ENCODE peak calls at places on chromosomes 4 and X, in four cellular contexts. One of them, this sample, is unnamed.

GRCh38 chrX:46588263-46588662 is 14.7 kb downstream of the CHST7 start:
- DNase-seq in neuronal stem cell: no peak
- DNase-seq in right lobe of liver: no peak
- DNase-seq in tibial nerve: peak; percentile 25
- DNase-seq in this sample: no peak

GRCh38 chr4:29970626-29971025 is 749.5 kb upstream of the PCDH7 start:
- DNase-seq in tibial nerve: no peak
- DNase-seq in neuronal stem cell: peak; percentile 8
- DNase-seq in right lobe of liver: no peak
- DNase-seq in this sample: no peak

GRCh38 chr4:110009526-110009925 is 96.8 kb downstream of the EGF start:
- DNase-seq in neuronal stem cell: no peak
- DNase-seq in right lobe of liver: no peak
- DNase-seq in tibial nerve: no peak
- DNase-seq in this sample: peak; percentile 79

GRCh38 chr4:10582059-10582686 is 102.4 kb downstream of the CLNK start:
- DNase-seq in tibial nerve: peak; percentile 31
- DNase-seq in right lobe of liver: no peak
- DNase-seq in neuronal stem cell: peak; percentile 42
- DNase-seq in this sample: no peak

GRCh38 chr4:10416441-10416840 is 40.8 kb downstream of the ZNF518B start:
- DNase-seq in neuronal stem cell: no peak
- DNase-seq in tibial nerve: no peak
- DNase-seq in right lobe of liver: no peak
- DNase-seq in this sample: no peak

GRCh38 chr4:27684501-27685077 is 823.9 kb downstream of the STIM2 start:
- DNase-seq in right lobe of liver: peak; percentile 60
- DNase-seq in tibial nerve: peak; percentile 13
- DNase-seq in neuronal stem cell: peak; percentile 56
- DNase-seq in this sample: peak; percentile 46

GRCh38 chrX:14598330-14598729 is 69.0 kb downstream of the GLRA2 start:
- DNase-seq in tibial nerve: no peak
- DNase-seq in neuronal stem cell: no peak
- DNase-seq in right lobe of liver: no peak
- DNase-seq in this sample: no peak

GRCh38 chrX:124332481-124333424 is at the start of gene TEX13D:
- DNase-seq in neuronal stem cell: no peak
- DNase-seq in right lobe of liver: no peak
- DNase-seq in tibial nerve: no peak
- DNase-seq in this sample: no peak

GRCh38 chr4:160143574-160143973 is 1040.7 kb downstream of the RAPGEF2 start:
- DNase-seq in right lobe of liver: no peak
- DNase-seq in neuronal stem cell: no peak
- DNase-seq in tibial nerve: no peak
- DNase-seq in this sample: no peak

GRCh38 chrX:53481093-53481492 is 46.9 kb upstream of the HSD17B10 start:
- DNase-seq in right lobe of liver: no peak
- DNase-seq in tibial nerve: no peak
- DNase-seq in neuronal stem cell: no peak
- DNase-seq in this sample: peak; percentile 16

GRCh38 chrX:136662104-136662503 is 14.1 kb downstream of the CD40LG start:
- DNase-seq in tibial nerve: no peak
- DNase-seq in right lobe of liver: no peak
- DNase-seq in neuronal stem cell: no peak
- DNase-seq in this sample: no peak

GRCh38 chrX:136660896-136661295 is 12.9 kb downstream of the CD40LG start:
- DNase-seq in right lobe of liver: no peak
- DNase-seq in neuronal stem cell: no peak
- DNase-seq in tibial nerve: no peak
- DNase-seq in this sample: no peak

GRCh38 chrX:136665258-136665900 is 17.4 kb downstream of the CD40LG start:
- DNase-seq in neuronal stem cell: no peak
- DNase-seq in right lobe of liver: no peak
- DNase-seq in tibial nerve: no peak
- DNase-seq in this sample: no peak

GRCh38 chrX:136666088-136666487 is 18.1 kb downstream of the CD40LG start:
- DNase-seq in tibial nerve: no peak
- DNase-seq in neuronal stem cell: no peak
- DNase-seq in right lobe of liver: no peak
- DNase-seq in this sample: no peak

DNA sequence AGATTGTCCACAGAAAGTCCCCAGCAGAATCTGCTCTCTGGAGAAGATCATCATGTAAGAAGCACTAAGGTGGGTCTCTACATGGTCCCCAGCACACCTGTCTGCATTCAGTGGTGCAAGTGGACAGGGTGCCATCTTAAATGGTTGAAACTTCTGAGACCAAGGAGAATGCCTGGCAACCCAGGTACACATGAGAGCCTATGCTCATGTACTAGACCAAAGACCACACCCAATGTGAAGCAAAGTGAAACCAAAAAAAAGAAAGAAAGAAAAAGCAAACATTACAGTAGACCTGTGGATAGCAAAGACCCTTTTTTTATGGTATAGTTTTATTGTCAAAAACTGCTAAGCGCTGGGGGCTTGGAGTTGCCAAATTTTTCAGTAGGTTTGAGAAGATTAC is 15.0 kb downstream of the CD40LG start:
- DNase-seq in neuronal stem cell: no peak
- DNase-seq in tibial nerve: no peak
- DNase-seq in right lobe of liver: no peak
- DNase-seq in this sample: no peak
- H3K4me3 ChIP-seq in neuronal stem cell: no peak overlapping the region
- H3K4me3 ChIP-seq in tibial nerve: no peak overlapping the region
- H3K4me3 ChIP-seq in right lobe of liver: no peak overlapping the region
- H3K4me3 ChIP-seq in this sample: no peak overlapping the region

DNA sequence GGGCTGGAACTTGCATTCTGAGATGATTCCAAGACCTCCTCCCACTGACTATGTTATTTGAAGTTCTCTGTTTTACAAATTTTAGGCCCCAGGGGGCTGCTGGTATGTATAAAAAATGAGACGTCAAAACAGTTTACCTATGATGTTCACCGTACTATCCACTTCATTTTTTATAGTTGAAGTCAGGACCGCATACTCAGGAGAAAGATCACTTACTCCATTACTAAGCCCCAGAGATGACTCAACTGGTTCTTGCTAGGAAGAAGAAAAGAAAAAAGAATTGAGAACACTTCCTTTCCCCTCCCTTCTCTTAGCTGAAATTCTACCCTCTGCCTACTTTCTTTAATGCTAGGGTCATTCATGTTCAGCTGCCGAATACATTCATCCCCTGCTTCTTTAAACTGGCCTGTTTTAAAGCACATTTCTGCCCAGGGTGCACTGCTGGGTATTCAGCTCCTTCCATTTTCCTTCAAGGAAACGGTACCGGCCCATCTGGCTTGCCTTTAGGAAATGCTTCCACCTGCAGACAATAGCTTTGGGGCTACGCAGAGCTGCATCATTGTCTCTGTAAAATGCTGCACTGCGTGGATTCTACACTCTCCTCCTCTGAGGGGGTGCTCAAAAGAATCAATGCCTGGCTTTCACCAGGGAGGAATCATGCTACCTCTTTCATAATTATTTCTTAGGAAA is 66.2 kb downstream of the IRF2 start:
- DNase-seq in tibial nerve: no peak
- DNase-seq in neuronal stem cell: no peak
- DNase-seq in right lobe of liver: no peak
- DNase-seq in this sample: no peak
- H3K4me1 ChIP-seq in tibial nerve: peaks cover 23% of the 10 kb centered on the region
- H3K4me1 ChIP-seq in neuronal stem cell: peaks cover 19% of the 10 kb centered on the region
- H3K4me1 ChIP-seq in right lobe of liver: no peaks in the 10 kb centered on the region
- H3K4me1 ChIP-seq in this sample: no peaks in the 10 kb centered on the region

GRCh38 chrX:120556251-120556650 is 4.5 kb downstream of the CUL4B start:
- DNase-seq in right lobe of liver: no peak
- DNase-seq in tibial nerve: no peak
- DNase-seq in neuronal stem cell: no peak
- DNase-seq in this sample: no peak
- H3K4me3 ChIP-seq in right lobe of liver: no peak overlapping the region
- H3K4me3 ChIP-seq in tibial nerve: no peak overlapping the region
- H3K4me3 ChIP-seq in neuronal stem cell: no peak overlapping the region
- H3K4me3 ChIP-seq in this sample: no peak overlapping the region

GRCh38 chr4:38603652-38604051 is 60.3 kb upstream of the KLF3 start:
- DNase-seq in neuronal stem cell: no peak
- DNase-seq in right lobe of liver: no peak
- DNase-seq in tibial nerve: no peak
- DNase-seq in this sample: no peak
- H3K4me1 ChIP-seq in neuronal stem cell: peaks cover 16% of the 10 kb centered on the region
- H3K4me1 ChIP-seq in right lobe of liver: no peaks in the 10 kb centered on the region
- H3K4me1 ChIP-seq in tibial nerve: no peaks in the 10 kb centered on the region
- H3K4me1 ChIP-seq in this sample: no peaks in the 10 kb centered on the region

GRCh38 chr4:118124977-118125376 is 90.7 kb downstream of the NDST3 start:
- DNase-seq in right lobe of liver: no peak
- DNase-seq in tibial nerve: no peak
- DNase-seq in neuronal stem cell: no peak
- DNase-seq in this sample: no peak
- H3K4me3 ChIP-seq in right lobe of liver: no peak overlapping the region
- H3K4me3 ChIP-seq in tibial nerve: no peak overlapping the region
- H3K4me3 ChIP-seq in neuronal stem cell: no peak overlapping the region
- H3K4me3 ChIP-seq in this sample: no peak overlapping the region

GRCh38 chr4:40848251-40848650 is 98.5 kb downstream of the NSUN7 start:
- DNase-seq in right lobe of liver: no peak
- DNase-seq in tibial nerve: no peak
- DNase-seq in neuronal stem cell: no peak
- DNase-seq in this sample: no peak

GRCh38 chr4:40850496-40850895 is 100.7 kb downstream of the NSUN7 start:
- DNase-seq in tibial nerve: no peak
- DNase-seq in right lobe of liver: no peak
- DNase-seq in neuronal stem cell: no peak
- DNase-seq in this sample: no peak

GRCh38 chr4:40845136-40845910 is 95.6 kb downstream of the NSUN7 start:
- DNase-seq in neuronal stem cell: no peak
- DNase-seq in tibial nerve: no peak
- DNase-seq in right lobe of liver: no peak
- DNase-seq in this sample: no peak

GRCh38 chr4:40846556-40846955 is 96.8 kb downstream of the NSUN7 start:
- DNase-seq in tibial nerve: no peak
- DNase-seq in neuronal stem cell: no peak
- DNase-seq in right lobe of liver: no peak
- DNase-seq in this sample: peak; percentile 50

DNA sequence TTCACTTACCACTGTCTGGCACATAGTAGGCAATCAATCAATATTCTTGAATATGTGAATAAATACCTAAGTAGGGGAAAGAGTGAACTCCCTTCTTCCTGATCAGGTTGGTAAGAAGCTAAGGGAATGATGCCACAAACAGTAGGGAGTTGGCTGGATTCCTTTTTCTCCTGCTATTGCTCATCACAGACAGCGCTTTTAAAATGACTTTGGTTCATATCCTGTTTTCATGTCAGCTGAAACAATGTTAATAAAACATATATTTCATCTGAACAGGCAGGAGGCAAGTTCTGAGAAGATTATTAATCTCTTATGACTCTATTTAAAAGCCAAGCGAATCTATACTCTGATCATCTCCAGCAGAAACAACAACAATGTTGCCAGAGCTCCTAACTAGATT is 99.2 kb downstream of the NSUN7 start:
- DNase-seq in right lobe of liver: no peak
- DNase-seq in neuronal stem cell: no peak
- DNase-seq in tibial nerve: no peak
- DNase-seq in this sample: no peak
- H3K4me1 ChIP-seq in right lobe of liver: no peaks in the 10 kb centered on the region
- H3K4me1 ChIP-seq in neuronal stem cell: peaks cover 7% of the 10 kb centered on the region
- H3K4me1 ChIP-seq in tibial nerve: no peaks in the 10 kb centered on the region
- H3K4me1 ChIP-seq in this sample: peaks cover 8% of the 10 kb centered on the region

GRCh38 chr4:140569307-140569638 is 512 bp upstream of the UCP1 start:
- DNase-seq in tibial nerve: no peak
- DNase-seq in right lobe of liver: no peak
- DNase-seq in neuronal stem cell: no peak
- DNase-seq in this sample: no peak
- H3K4me3 ChIP-seq in tibial nerve: peak overlapping the region; percentile 14
- H3K4me3 ChIP-seq in right lobe of liver: peak overlapping the region; percentile 52
- H3K4me3 ChIP-seq in neuronal stem cell: peak overlapping the region; percentile 76
- H3K4me3 ChIP-seq in this sample: peak overlapping the region; percentile 41

GRCh38 chr4:151946718-151947117 is 185.9 kb upstream of the GATB start:
- DNase-seq in neuronal stem cell: no peak
- DNase-seq in tibial nerve: no peak
- DNase-seq in right lobe of liver: no peak
- DNase-seq in this sample: no peak
- H3K4me1 ChIP-seq in neuronal stem cell: no peaks in the 10 kb centered on the region
- H3K4me1 ChIP-seq in tibial nerve: no peaks in the 10 kb centered on the region
- H3K4me1 ChIP-seq in right lobe of liver: no peaks in the 10 kb centered on the region
- H3K4me1 ChIP-seq in this sample: no peaks in the 10 kb centered on the region

GRCh38 chr4:133148690-133149363 is at the start of gene PCDH10:
- DNase-seq in right lobe of liver: peak; percentile 80
- DNase-seq in neuronal stem cell: peak; percentile 91
- DNase-seq in tibial nerve: peak; percentile 85
- DNase-seq in this sample: no peak
- H3K4me3 ChIP-seq in right lobe of liver: peak within 1 kb of the TSS; percentile 32
- H3K4me3 ChIP-seq in neuronal stem cell: peak within 1 kb of the TSS; percentile 84
- H3K4me3 ChIP-seq in tibial nerve: peak within 1 kb of the TSS; percentile 41
- H3K4me3 ChIP-seq in this sample: no peak within 1 kb of the TSS